ENCODE peak calls at places on chromosomes 4 and X, in five cellular contexts. P is adrenal gland, H is mesendoderm, O is A172, J is dermis blood vessel endothelial cell. G is an unnamed sample.

GRCh38 chr4:34720563-34720962 is 1523.8 kb downstream of the ARAP2 start:
- DNase-seq in O (peak), H (peak), P (no peak), J (peak), G (peak)

GRCh38 chrX:10884246-10884645 is 226.9 kb upstream of the HCCS start:
- DNase-seq in H (no peak), O (no peak), J (no peak), P (no peak), G (peak)

GRCh38 chr4:97496298-97496873 is 646.9 kb downstream of the STPG2 start:
- DNase-seq in P (no peak), J (no peak), O (peak), H (peak), G (no peak)

GRCh38 chr4:112270051-112270450 is 15.7 kb downstream of the TIFA start:
- DNase-seq in J (no peak), O (no peak), H (no peak), P (no peak), G (no peak)

GRCh38 chr4:14180983-14181601 is 553.6 kb upstream of the BOD1L1 start:
- DNase-seq in O (peak), P (no peak), J (peak), H (no peak), G (no peak)

GRCh38 chr4:180153587-180153986 is 2089.6 kb upstream of the TENM3 start:
- DNase-seq in P (no peak), H (no peak), J (no peak), O (no peak), G (no peak)

GRCh38 chr4:80788798-80789197 is 241.7 kb upstream of the BMP3 start:
- DNase-seq in O (no peak), J (no peak), H (no peak), P (no peak), G (no peak)

GRCh38 chr4:30536231-30536630 is 183.9 kb upstream of the PCDH7 start:
- DNase-seq in J (no peak), O (peak), H (no peak), P (no peak), G (no peak)

GRCh38 chr4:67635331-67635730 is 65.6 kb downstream of the UBA6 start:
- DNase-seq in O (no peak), H (no peak), P (no peak), J (no peak), G (no peak)

GRCh38 chrX:107736781-107737531 is 38.6 kb downstream of the TSC22D3 start:
- DNase-seq in O (no peak), J (peak), P (peak), H (peak), G (no peak)

GRCh38 chr4:80322716-80323115 is 12.8 kb upstream of the CFAP299 start:
- DNase-seq in P (no peak), O (peak), J (peak), H (no peak), G (no peak)

GRCh38 chrX:43655961-43656494 is at the start of gene MAOA:
- DNase-seq in H (peak), O (no peak), P (peak), J (peak), G (no peak)

GRCh38 chrX:25226151-25226550 is 210.4 kb upstream of the ARX start:
- DNase-seq in J (no peak), P (no peak), H (no peak), O (no peak), G (no peak)

GRCh38 chr4:152937535-152938236 is 1.6 kb downstream of the FHDC1 start:
- DNase-seq in P (no peak), H (no peak), O (peak), J (peak), G (no peak)

GRCh38 chr4:144903953-144904711 is 193.9 kb downstream of the ANAPC10 start:
- DNase-seq in H (no peak), P (no peak), O (no peak), J (peak), G (peak)

GRCh38 chrX:70262952-70263567 is 3.1 kb upstream of the P2RY4 start:
- DNase-seq in J (peak), O (peak), P (peak), H (peak), G (peak)

GRCh38 chr4:73646117-73646516 is 25.9 kb upstream of the RASSF6 start:
- DNase-seq in H (peak), P (no peak), O (no peak), J (no peak), G (no peak)

GRCh38 chrX:25004485-25005032 is 11.2 kb downstream of the ARX start:
- DNase-seq in O (no peak), P (no peak), J (peak), H (no peak), G (no peak)

GRCh38 chrX:70496491-70496890 is 51.9 kb downstream of the DLG3 start:
- DNase-seq in J (no peak), O (no peak), P (no peak), H (no peak), G (no peak)

GRCh38 chrX:5681159-5681558 is 547.5 kb downstream of the NLGN4X start:
- DNase-seq in J (no peak), P (no peak), H (peak), O (no peak), G (peak)

GRCh38 chr4:8585721-8586161 is 5.5 kb downstream of the GPR78 start:
- DNase-seq in P (no peak), J (no peak), H (no peak), O (no peak), G (no peak)

GRCh38 chrX:134171661-134172587 is 65.1 kb upstream of the CCDC160 start:
- DNase-seq in O (no peak), H (peak), J (peak), P (peak), G (no peak)

G was measured in COLO829.